ENCODE peak calls at places on chromosomes 1 and 21, in eight cellular contexts. R, X, B, E, L, F, Z and V are unnamed samples. For H3K4me1, the result is how much of the 10 kb centered on the place peaks cover.

GRCh38 chr1:43358121-43358745 is 548 bp upstream of the CDC20 start:
- DNase-seq in F (peak), R (no peak), E (no peak), B (no peak), L (peak), X (peak), Z (no peak), V (no peak)

GRCh38 chr1:98557808-98558390 is 103.6 kb upstream of the SNX7 start:
- DNase-seq in F (peak), Z (no peak), R (no peak), L (no peak), B (no peak), E (peak), X (peak), V (no peak)

GRCh38 chr1:117013310-117013850 is 11.8 kb downstream of the CD101 start:
- DNase-seq in Z (no peak), F (no peak), E (no peak), L (no peak), X (no peak), B (no peak), R (peak), V (no peak)

GRCh38 chr1:185874246-185874645 is 140.1 kb downstream of the HMCN1 start:
- DNase-seq in B (no peak), R (no peak), L (no peak), E (no peak), X (no peak), F (no peak), Z (no peak), V (no peak)

GRCh38 chr1:52918201-52918600 is 3.3 kb downstream of the ECHDC2 start:
- DNase-seq in L (no peak), R (no peak), F (no peak), E (no peak), X (no peak), B (no peak), Z (no peak), V (no peak)

GRCh38 chr1:54218883-54219687 is 19.1 kb downstream of the MRPL37 start:
- DNase-seq in R (no peak), X (no peak), E (no peak), B (no peak), Z (no peak), L (no peak), F (no peak), V (no peak)

GRCh38 chr1:244444854-244445253 is 6.9 kb downstream of the ADSS2 start:
- DNase-seq in B (no peak), Z (peak), L (no peak), X (no peak), F (peak), R (no peak), E (no peak), V (no peak)

GRCh38 chr1:157963713-157964112 is 29.7 kb upstream of the KIRREL1 start:
- DNase-seq in R (no peak), Z (peak), L (peak), B (no peak), F (peak), X (peak), E (peak), V (peak)

GRCh38 chr1:221766210-221766609 is 24.3 kb upstream of the DUSP10 start:
- DNase-seq in X (no peak), F (no peak), B (no peak), E (no peak), R (no peak), L (no peak), Z (no peak), V (no peak)

GRCh38 chr1:2835650-2836159 is 34.2 kb upstream of the TTC34 start:
- DNase-seq in E (no peak), B (no peak), R (no peak), L (no peak), F (no peak), X (no peak), Z (no peak), V (no peak)

GRCh38 chr1:34975312-34975711 is 9.8 kb downstream of the TMEM35B start:
- DNase-seq in L (no peak), X (no peak), B (no peak), R (no peak), Z (no peak), F (no peak), E (no peak), V (no peak)

GRCh38 chr1:32426489-32427255 is 32.4 kb upstream of the BSDC1 start:
- DNase-seq in E (no peak), F (peak), B (no peak), Z (no peak), X (no peak), R (no peak), L (no peak), V (no peak)

GRCh38 chr1:69569983-69570755 is 2.4 kb downstream of the LRRC7 start:
- DNase-seq in R (no peak), B (no peak), L (no peak), E (peak), X (peak), Z (no peak), F (peak), V (no peak)

GRCh38 chr1:40362699-40363098 is 10.8 kb upstream of the SMAP2 start:
- DNase-seq in L (no peak), E (no peak), B (no peak), Z (no peak), R (no peak), X (no peak), F (no peak), V (no peak)

GRCh38 chr1:211677659-211678058 is 2.2 kb upstream of the NEK2 start:
- DNase-seq in L (peak), E (no peak), B (no peak), Z (no peak), F (no peak), X (no peak), R (no peak), V (no peak)

GRCh38 chr21:39845581-39846130 is 21.6 kb upstream of the PCP4 start:
- DNase-seq in B (no peak), L (no peak), R (no peak), E (peak), F (no peak), Z (no peak), X (no peak), V (no peak)

GRCh38 chr1:19067187-19067911 is 110.9 kb upstream of the IFFO2 start:
- DNase-seq in X (no peak), R (no peak), E (peak), B (no peak), L (no peak), Z (peak), F (no peak), V (no peak)

GRCh38 chr1:215055281-215055935 is 27.1 kb upstream of the KCNK2 start:
- DNase-seq in X (no peak), F (peak), E (no peak), B (no peak), Z (no peak), L (no peak), R (no peak), V (no peak)

GRCh38 chr1:29120955-29121485 is 2.7 kb downstream of the TMEM200B start:
- DNase-seq in E (peak), B (peak), Z (no peak), X (peak), L (peak), F (peak), R (no peak), V (peak)

GRCh38 chr1:29121516-29121937 is 2.2 kb downstream of the TMEM200B start:
- DNase-seq in E (peak), L (no peak), F (peak), X (peak), R (no peak), Z (no peak), B (no peak), V (no peak)

GRCh38 chr1:29122987-29123870 is 474 bp downstream of the TMEM200B start:
- DNase-seq in E (peak), X (peak), L (no peak), Z (no peak), R (no peak), F (peak), B (no peak), V (peak)

GRCh38 chr1:29122662-29122986 is 1.1 kb downstream of the TMEM200B start:
- DNase-seq in L (no peak), Z (peak), X (peak), E (peak), R (peak), F (peak), B (no peak), V (peak)

GRCh38 chr1:29121951-29122661 is 1.6 kb downstream of the TMEM200B start:
- DNase-seq in X (peak), B (no peak), E (peak), Z (no peak), R (no peak), F (peak), L (no peak), V (peak)
- H3K4me1 ChIP-seq in X (under half), B (under half), E (under half), Z (under half), R (under half), F (under half), L (under half), V (under half)

DNA sequence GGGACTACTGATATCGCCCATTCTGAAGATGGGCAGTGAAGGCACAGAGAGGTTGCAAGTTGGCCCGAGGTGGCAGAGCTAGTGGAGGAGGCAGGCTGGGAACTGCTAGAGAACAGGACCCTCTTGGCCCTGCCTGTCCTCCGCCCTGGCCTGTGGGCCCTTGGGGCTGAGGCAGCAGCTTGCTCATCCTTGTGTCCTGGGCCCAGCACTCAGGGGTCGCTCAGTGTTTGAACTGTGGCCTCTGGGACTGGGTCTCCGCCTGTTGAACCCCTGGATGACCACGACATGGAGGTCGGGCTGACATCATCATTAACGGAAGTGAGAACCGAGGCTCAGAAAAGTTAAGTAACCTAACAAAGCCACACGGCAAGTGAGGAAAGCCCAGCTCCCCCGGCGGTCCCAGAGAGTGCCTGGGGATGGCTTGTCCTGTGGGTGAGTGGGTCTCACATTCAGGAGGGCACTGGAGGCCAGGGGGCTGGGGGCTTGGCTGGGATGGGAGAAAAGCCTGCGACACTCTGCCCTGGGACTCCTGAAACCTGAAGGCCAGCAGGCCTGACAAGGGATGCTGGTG is 23.0 kb upstream of the DDOST start:
- DNase-seq in L (no peak), B (no peak), E (no peak), X (no peak), Z (no peak), R (no peak), F (no peak), V (no peak)
- H3K27ac ChIP-seq in L (no peak), B (no peak), E (no peak), X (no peak), Z (no peak), R (peak), F (no peak), V (no peak)

DNA sequence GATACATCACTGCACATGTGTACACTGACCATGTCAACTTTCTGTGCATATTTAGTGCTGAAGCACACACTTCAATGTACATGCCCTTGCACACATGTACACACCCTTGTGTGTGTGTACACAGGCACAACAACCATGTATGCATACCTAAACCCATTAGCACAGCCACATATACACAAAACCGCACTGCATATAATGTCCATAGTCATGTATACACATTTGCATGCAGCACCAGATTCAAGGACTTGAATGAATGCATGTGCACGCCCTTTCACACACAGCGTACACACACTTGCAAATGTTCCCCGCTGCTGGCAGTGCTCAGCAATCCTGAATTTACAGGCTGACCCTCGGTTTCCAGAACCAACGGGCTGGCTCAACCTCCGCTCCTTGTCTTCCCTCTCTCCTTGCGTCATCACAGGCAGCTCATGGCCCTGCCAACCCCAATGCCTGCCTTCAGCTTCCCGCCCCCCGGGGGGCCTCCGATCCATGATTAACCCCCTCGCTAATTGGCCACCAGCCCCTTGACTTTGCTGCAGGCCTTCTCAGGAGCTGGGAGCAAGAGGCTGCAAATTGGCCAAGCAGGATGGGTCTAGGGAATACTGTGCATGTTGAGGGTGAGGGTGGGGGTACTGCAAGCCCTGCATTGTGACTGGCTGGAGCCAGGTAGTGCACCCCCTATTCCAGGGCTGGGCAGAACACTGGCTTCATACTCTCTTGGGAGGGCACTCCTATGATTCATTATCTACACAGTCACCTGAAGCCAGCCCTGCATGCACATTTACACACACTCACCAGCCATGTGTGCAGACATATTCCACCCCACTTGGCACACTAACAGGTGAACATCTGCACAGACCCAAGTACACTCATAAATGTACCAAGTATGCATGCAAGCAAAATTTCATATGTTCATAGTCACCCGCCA is 7.9 kb downstream of the GPR3 start:
- DNase-seq in E (no peak), Z (no peak), F (peak), L (no peak), R (no peak), B (no peak), X (no peak), V (no peak)
- H3K4me1 ChIP-seq in E (half or more), Z (under half), F (under half), L (under half), R (under half), B (under half), X (under half), V (under half)

GRCh38 chr1:203054184-203054583 is 27.9 kb downstream of the PPFIA4 start:
- DNase-seq in F (no peak), Z (no peak), E (no peak), X (no peak), R (no peak), B (no peak), L (no peak), V (no peak)

GRCh38 chr1:203051841-203052324 is 25.6 kb downstream of the PPFIA4 start:
- DNase-seq in B (no peak), R (no peak), X (no peak), F (no peak), L (no peak), Z (no peak), E (no peak), V (no peak)

GRCh38 chr1:203049576-203050180 is 23.4 kb downstream of the PPFIA4 start:
- DNase-seq in X (no peak), F (no peak), L (no peak), Z (no peak), E (no peak), B (no peak), R (no peak), V (no peak)

GRCh38 chr1:203055166-203055799 is 29.0 kb downstream of the PPFIA4 start:
- DNase-seq in L (no peak), R (no peak), X (no peak), F (peak), B (no peak), E (no peak), Z (no peak), V (no peak)

GRCh38 chr1:203052556-203053059 is 26.3 kb downstream of the PPFIA4 start:
- DNase-seq in B (no peak), R (no peak), Z (no peak), F (no peak), E (no peak), L (no peak), X (no peak), V (no peak)
- H3K27ac ChIP-seq in B (no peak), R (no peak), Z (no peak), F (no peak), E (no peak), L (no peak), X (no peak), V (no peak)

GRCh38 chr21:43723648-43724047 is 4.7 kb downstream of the PDXK start:
- DNase-seq in E (no peak), F (no peak), R (no peak), Z (no peak), B (no peak), X (no peak), L (no peak), V (no peak)

GRCh38 chr21:43726686-43727570 is 8.0 kb downstream of the PDXK start:
- DNase-seq in F (no peak), Z (no peak), B (no peak), E (no peak), R (no peak), X (no peak), L (no peak), V (no peak)

GRCh38 chr21:43728467-43729390 is 9.8 kb downstream of the PDXK start:
- DNase-seq in B (peak), Z (peak), E (peak), F (peak), R (peak), L (peak), X (peak), V (peak)

GRCh38 chr21:43731476-43731875 is 12.5 kb downstream of the PDXK start:
- DNase-seq in F (no peak), B (no peak), R (no peak), L (no peak), E (no peak), Z (no peak), X (no peak), V (no peak)

GRCh38 chr21:43727571-43728466 is 8.9 kb downstream of the PDXK start:
- DNase-seq in B (no peak), F (no peak), R (no peak), E (no peak), Z (no peak), X (no peak), L (no peak), V (no peak)
- H3K4me1 ChIP-seq in B (under half), F (under half), R (under half), E (under half), Z (half or more), X (under half), L (under half), V (under half)

DNA sequence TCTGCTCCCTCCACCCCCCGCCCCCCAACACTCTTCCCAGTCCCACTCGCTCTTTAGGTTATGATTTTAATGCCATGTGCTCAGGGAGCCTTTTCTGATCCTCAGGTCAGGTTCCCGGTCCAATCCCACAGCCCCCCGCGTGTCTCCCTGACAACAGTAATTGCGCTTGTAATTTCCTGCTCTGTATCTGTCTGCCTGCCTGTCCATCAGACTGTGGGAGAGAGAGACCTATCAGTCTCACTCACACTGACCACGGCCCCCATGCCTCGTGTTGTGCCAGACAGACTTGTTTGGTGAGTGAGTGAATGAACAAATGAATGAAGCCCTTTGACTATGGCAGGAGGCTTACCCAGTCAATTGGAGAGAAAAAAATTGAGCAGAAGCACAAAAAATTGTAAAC is 50.8 kb upstream of the ECE1 start:
- DNase-seq in F (no peak), X (no peak), E (no peak), L (no peak), B (no peak), Z (no peak), R (no peak), V (no peak)
- H3K27ac ChIP-seq in F (no peak), X (no peak), E (no peak), L (no peak), B (no peak), Z (no peak), R (peak), V (no peak)

DNA sequence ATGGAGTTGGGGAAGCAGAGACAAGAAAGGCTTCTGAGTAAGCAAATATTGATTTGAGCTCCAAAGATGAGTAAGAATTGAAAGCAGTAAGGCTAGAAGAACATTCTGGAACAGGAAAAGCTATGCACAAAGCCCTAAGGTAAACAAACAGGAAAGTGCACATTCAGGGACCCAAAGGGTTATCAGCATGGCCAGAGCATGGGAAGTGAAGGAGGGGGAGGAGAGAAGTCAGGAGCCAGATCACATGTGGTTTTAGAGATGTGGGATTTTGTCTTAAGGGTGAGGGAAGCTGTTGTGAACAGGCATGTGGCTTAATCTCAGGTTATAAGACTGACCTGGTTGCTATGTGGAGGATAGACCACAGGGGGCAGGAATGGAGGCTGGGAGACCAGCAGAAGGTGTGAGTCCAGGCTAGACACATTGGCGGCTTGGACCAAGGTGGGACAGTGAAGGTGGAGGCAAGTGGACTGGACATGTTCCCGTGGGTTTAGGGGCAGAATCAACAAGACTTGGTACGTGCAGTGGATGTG is 7.5 kb downstream of the CSF1 start:
- DNase-seq in F (peak), E (no peak), B (no peak), X (no peak), L (peak), Z (no peak), R (no peak), V (no peak)
- H3K4me1 ChIP-seq in F (under half), E (under half), B (under half), X (under half), L (under half), Z (under half), R (under half), V (under half)